ENCODE peak calls at places on chromosomes 16 and 17, in eight cellular contexts. P is left lung, B is uterus, Q is GM23248, V is lower lobe of right lung, S is kidney, Y is tibial nerve, C is neural progenitor cell. L is an unnamed sample. For H3K4me1, the result is how much of the 10 kb centered on the place peaks cover.

GRCh38 chr17:40598021-40598927 is 33.0 kb upstream of the CCR7 start:
- DNase-seq in Q (no peak), B (no peak), P (no peak), C (no peak), V (no peak), Y (no peak), S (peak), L (no peak)

GRCh38 chr17:56867948-56868376 is 34.0 kb downstream of the DGKE start:
- DNase-seq in S (no peak), Y (no peak), P (no peak), V (no peak), C (no peak), B (no peak), Q (peak), L (peak)

GRCh38 chr17:42818379-42818778 is 5.7 kb downstream of the BECN1 start:
- DNase-seq in V (no peak), Y (no peak), B (no peak), C (no peak), P (no peak), S (no peak), Q (peak), L (peak)

GRCh38 chr17:83062011-83062817 is 17.2 kb upstream of the METRNL start:
- DNase-seq in B (no peak), Y (peak), P (peak), V (peak), Q (no peak), C (no peak), S (peak), L (no peak)

GRCh38 chr16:5852151-5852550 is 754.6 kb upstream of the EEF2KMT start:
- DNase-seq in S (no peak), P (no peak), B (no peak), Q (no peak), C (no peak), V (no peak), Y (no peak), L (no peak)

GRCh38 chr16:85090166-85090565 is 22.1 kb downstream of the CIBAR2 start:
- DNase-seq in S (no peak), P (no peak), C (no peak), Q (no peak), B (no peak), Y (no peak), V (no peak), L (peak)

GRCh38 chr17:59353106-59353854 is 21.8 kb downstream of the YPEL2 start:
- DNase-seq in B (no peak), Q (no peak), V (no peak), C (no peak), P (no peak), S (no peak), Y (no peak), L (no peak)

GRCh38 chr17:50681260-50682200 is 26.2 kb downstream of the ANKRD40 start:
- DNase-seq in V (no peak), C (peak), Q (peak), B (peak), S (peak), P (no peak), Y (no peak), L (peak)

GRCh38 chr16:90077757-90078593 is 844 bp upstream of the PRDM7 start:
- DNase-seq in B (no peak), P (no peak), S (peak), C (peak), V (no peak), Q (peak), Y (no peak), L (peak)

GRCh38 chr17:27532269-27533067 is 76.2 kb downstream of the KSR1 start:
- DNase-seq in P (peak), Y (no peak), V (peak), B (no peak), S (no peak), C (no peak), Q (no peak), L (no peak)
- H3K27ac ChIP-seq in P (peak), Y (no peak), V (peak), B (no peak), S (no peak), C (no peak), Q (no peak), L (no peak)

GRCh38 chr16:21647562-21648164 is 4.7 kb downstream of the IGSF6 start:
- DNase-seq in V (no peak), Q (no peak), Y (no peak), P (no peak), B (no peak), S (no peak), C (no peak), L (no peak)

GRCh38 chr16:21646721-21647561 is 5.5 kb downstream of the IGSF6 start:
- DNase-seq in C (no peak), P (no peak), Q (no peak), S (no peak), B (no peak), V (no peak), Y (no peak), L (no peak)

GRCh38 chr16:21650517-21650916 is 1.9 kb downstream of the IGSF6 start:
- DNase-seq in V (no peak), B (no peak), C (no peak), P (no peak), S (no peak), Q (peak), Y (no peak), L (no peak)

GRCh38 chr16:21646091-21646490 is 6.3 kb downstream of the IGSF6 start:
- DNase-seq in C (no peak), S (no peak), Q (peak), B (no peak), P (no peak), Y (no peak), V (no peak), L (no peak)

DNA sequence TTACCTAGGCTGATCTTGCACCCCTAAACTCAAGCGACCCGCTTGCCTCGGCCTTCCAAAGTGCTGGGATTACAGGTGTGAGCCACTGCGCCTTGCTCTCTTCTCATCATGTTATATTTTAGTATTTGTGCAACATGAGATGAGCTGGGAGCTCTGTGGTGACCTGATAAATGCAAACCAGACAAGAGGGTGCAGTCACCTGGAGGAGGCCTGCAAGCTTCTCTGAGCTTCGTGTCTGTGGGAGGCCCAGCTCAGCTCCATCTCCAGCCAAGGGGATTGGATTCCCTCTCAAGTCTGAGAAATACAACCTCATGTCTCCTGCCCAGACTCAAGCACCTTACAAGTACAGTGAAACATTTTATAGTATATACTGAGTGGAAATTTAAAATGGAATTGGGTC is 3.2 kb downstream of the IGSF6 start:
- DNase-seq in V (no peak), C (no peak), B (no peak), Q (no peak), Y (no peak), P (no peak), S (no peak), L (no peak)
- H3K4me1 ChIP-seq in V (half or more), C (under half), B (under half), Q (under half), Y (half or more), P (half or more), S (under half), L (under half)

DNA sequence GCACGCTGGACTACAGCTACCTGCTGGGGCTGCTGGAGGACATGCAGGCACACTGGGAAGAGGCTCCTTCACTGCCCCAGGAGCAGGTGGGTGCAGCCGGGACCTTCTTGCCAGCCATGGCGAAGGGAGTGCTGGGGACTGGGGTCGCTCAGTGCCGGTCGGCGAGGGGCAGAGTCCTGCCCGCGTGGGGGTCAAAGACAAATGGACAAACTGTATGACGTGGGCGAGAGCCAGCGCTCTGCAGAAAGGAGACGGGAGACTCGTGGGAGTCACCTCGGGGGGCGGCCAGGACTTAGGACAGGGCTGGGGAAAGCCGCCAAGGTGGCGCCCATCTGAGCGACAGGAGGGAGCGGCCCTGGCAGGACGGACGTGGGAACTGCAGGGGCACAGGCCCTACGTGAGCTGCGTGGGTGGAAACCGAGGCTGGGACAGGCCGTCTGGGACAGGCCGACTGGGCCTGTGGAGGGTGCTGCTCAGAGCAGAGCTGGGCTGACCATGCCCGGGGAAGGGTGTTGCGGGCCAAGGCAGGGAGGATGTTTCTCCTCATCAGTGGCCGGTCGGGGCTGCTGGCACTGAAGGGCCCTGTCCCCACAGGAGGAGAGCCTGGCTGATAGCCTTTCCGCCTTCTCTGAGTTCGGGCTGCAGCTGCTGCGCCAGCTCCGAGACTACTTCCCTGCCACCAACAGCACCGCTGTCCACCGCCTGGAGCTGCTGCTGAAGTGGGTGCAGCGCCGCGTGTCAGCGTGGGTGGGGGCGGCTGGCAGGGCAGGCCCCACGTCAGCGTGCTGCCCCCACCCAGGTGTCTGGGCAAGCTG is 8.0 kb downstream of the TSR3 start:
- DNase-seq in B (no peak), V (no peak), Q (no peak), P (no peak), Y (no peak), S (no peak), C (no peak), L (no peak)
- H3K4me3 ChIP-seq in B (no peak), V (peak), Q (no peak), P (peak), Y (no peak), S (peak), C (peak), L (no peak)

DNA sequence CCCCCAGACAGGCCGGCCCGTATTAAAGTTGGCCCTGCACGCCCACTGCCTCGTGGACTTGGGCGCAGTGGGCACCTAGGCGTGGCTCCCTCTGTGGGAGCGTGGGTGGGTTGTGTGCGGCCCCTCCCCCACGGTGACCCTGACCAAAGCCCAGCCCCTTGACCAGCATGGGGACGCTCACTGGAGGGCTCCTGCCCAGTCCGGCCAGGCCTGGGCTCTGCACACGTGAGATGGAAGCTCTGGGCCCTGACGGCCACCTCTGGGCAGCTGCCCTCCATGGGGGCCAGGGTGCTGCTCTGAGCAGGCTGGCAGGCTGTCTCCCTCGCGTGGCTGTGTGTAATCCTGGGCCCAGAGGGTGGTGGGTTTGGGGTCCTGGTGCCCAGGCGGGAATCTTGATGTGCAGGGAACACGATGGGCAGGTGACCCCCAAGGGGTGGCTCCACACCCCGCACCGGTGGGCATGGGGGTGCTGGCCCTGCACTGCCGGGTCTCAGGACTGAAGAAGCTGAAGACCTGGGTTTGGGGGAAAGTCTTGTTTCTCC is 8.5 kb downstream of the CHMP6 start:
- DNase-seq in V (peak), P (no peak), Y (no peak), C (no peak), Q (no peak), S (no peak), B (no peak), L (no peak)
- H3K27ac ChIP-seq in V (no peak), P (no peak), Y (no peak), C (no peak), Q (no peak), S (no peak), B (no peak), L (no peak)

L was measured in astrocyte.